ENCODE peak calls at places on chromosomes 7 and 10, in six cellular contexts. D is heart right ventricle; T is IMR-90; X is heart left ventricle; P is GM12878; Q is activated CD8-positive, alpha-beta T cell treated with anti-CD3 and anti-CD28 coated beads for 36 hours. H is an unnamed sample.

GRCh38 chr10:89250814-89251416 is 660 bp downstream of the LIPA start:
- DNase-seq in D (no peak), T (no peak), X (no peak), P (no peak), Q (no peak), H (no peak)

GRCh38 chr10:18406136-18406535 is 245.3 kb downstream of the NSUN6 start:
- DNase-seq in D (no peak), T (no peak), X (no peak), P (no peak), Q (no peak), H (no peak)

GRCh38 chr10:130425881-130426435 is 289.8 kb downstream of the GLRX3 start:
- DNase-seq in D (no peak), T (no peak), X (no peak), P (no peak), Q (no peak), H (no peak)

GRCh38 chr10:93813507-93814465 is 56.0 kb downstream of the LGI1 start:
- DNase-seq in D (peak; percentile 48), T (peak; percentile 41), X (peak; percentile 47), P (no peak), Q (peak; percentile 64), H (no peak)

GRCh38 chr10:48554668-48555067 is 50.2 kb downstream of the ARHGAP22 start:
- DNase-seq in D (no peak), T (peak; percentile 51), X (no peak), P (no peak), Q (no peak), H (no peak)

GRCh38 chr7:135858851-135859250 is 110.2 kb upstream of the FAM180A start:
- DNase-seq in D (no peak), T (no peak), X (no peak), P (no peak), Q (no peak), H (no peak)

GRCh38 chr7:50857804-50858203 is 75.1 kb upstream of the GRB10 start:
- DNase-seq in D (peak; percentile 41), T (no peak), X (peak; percentile 55), P (no peak), Q (no peak), H (no peak)

GRCh38 chr10:89582022-89582421 is 46.6 kb upstream of the SLC16A12 start:
- DNase-seq in D (no peak), T (no peak), X (no peak), P (no peak), Q (no peak), H (no peak)

GRCh38 chr10:99667108-99667751 is 7.9 kb downstream of the ENTPD7 start:
- DNase-seq in D (no peak), T (peak; percentile 92), X (no peak), P (no peak), Q (no peak), H (no peak)

GRCh38 chr10:6399241-6399701 is 180.8 kb downstream of the PRKCQ start:
- DNase-seq in D (no peak), T (peak; percentile 82), X (peak; percentile 50), P (no peak), Q (no peak), H (no peak)

GRCh38 chr7:87413029-87413428 is 62.5 kb downstream of the ABCB4 start:
- DNase-seq in D (no peak), T (peak; percentile 82), X (no peak), P (no peak), Q (no peak), H (no peak)

GRCh38 chr7:73999664-74000420 is 28.1 kb upstream of the ELN start:
- DNase-seq in D (no peak), T (peak; percentile 84), X (no peak), P (no peak), Q (no peak), H (no peak)

GRCh38 chr10:72340911-72341310 is 13.8 kb downstream of the DNAJB12 start:
- DNase-seq in D (no peak), T (no peak), X (no peak), P (no peak), Q (no peak), H (no peak)

GRCh38 chr7:47739901-47740300 is 158.0 kb upstream of the TNS3 start:
- DNase-seq in D (no peak), T (peak; percentile 70), X (no peak), P (no peak), Q (no peak), H (no peak)

GRCh38 chr10:14601872-14602725 is 172.6 kb downstream of the FAM107B start:
- DNase-seq in D (no peak), T (peak; percentile 84), X (no peak), P (peak; percentile 62), Q (peak; percentile 79), H (no peak)

GRCh38 chr10:98589007-98589406 is 142.3 kb upstream of the HPS1 start:
- DNase-seq in D (no peak), T (peak; percentile 19), X (no peak), P (no peak), Q (no peak), H (no peak)

GRCh38 chr10:4266387-4267083 is 481.5 kb upstream of the KLF6 start:
- DNase-seq in D (no peak), T (peak; percentile 42), X (no peak), P (no peak), Q (no peak), H (no peak)

GRCh38 chr10:62058896-62059423 is 157.5 kb downstream of the ARID5B start:
- DNase-seq in D (no peak), T (no peak), X (no peak), P (no peak), Q (no peak), H (no peak)

GRCh38 chr10:78732381-78732780 is 336.4 kb upstream of the ZMIZ1 start:
- DNase-seq in D (no peak), T (no peak), X (no peak), P (no peak), Q (no peak), H (no peak)

GRCh38 chr7:94389381-94389780 is 5.3 kb upstream of the COL1A2 start:
- DNase-seq in D (no peak), T (no peak), X (no peak), P (no peak), Q (no peak), H (no peak)

GRCh38 chr7:38321515-38321944 is 48.1 kb upstream of the TARP start:
- DNase-seq in D (no peak), T (peak; percentile 82), X (no peak), P (no peak), Q (peak; percentile 66), H (no peak)

GRCh38 chr7:139913555-139914135 is 84.6 kb downstream of the TBXAS1 start:
- DNase-seq in D (no peak), T (no peak), X (no peak), P (no peak), Q (no peak), H (no peak)

GRCh38 chr7:76509931-76510877 is at the start of gene UPK3B:
- DNase-seq in D (no peak), T (no peak), X (no peak), P (no peak), Q (no peak), H (peak; percentile 90)

DNA sequence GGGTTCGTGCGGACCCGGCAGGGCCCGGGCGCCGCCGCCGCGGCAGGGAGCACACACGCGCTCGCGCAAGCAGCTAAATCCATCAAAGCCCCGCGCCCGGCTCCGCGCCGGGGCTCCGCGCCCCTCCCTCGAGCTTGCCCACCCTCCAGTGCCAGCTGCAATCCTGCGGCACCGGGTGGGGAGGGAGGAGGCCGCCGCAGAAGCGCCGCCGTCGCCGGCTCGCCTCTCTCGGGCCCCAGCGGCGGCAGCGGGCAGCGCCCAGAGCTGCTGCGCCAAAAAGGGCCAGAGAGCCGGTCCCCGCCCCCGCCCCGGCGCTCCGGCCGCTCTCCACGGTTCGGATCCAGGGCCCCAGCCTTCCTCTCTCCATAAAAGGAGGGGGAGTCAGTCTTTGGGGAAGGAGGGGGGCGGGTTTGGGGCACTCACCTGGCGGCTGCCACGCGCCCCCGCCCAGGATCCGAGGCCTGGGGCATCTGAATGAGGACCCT is 370 bp upstream of the PDGFA start:
- DNase-seq in D (peak; percentile 65), T (peak; percentile 36), X (peak; percentile 70), P (no peak), Q (peak; percentile 27), H (no peak)
- TF ChIP-seq CTCF in D (no peak), T (peak; percentile 23), X (no peak), P (no peak), Q (peak; percentile 28), H (no peak)

GRCh38 chr10:126160971-126161630 is 227.2 kb downstream of the ADAM12 start:
- DNase-seq in D (no peak), T (peak; percentile 37), X (no peak), P (no peak), Q (no peak), H (no peak)
- TF ChIP-seq CTCF in D (peak; percentile 10), T (peak; percentile 43), X (no peak), P (no peak), Q (no peak), H (peak; percentile 80)

DNA sequence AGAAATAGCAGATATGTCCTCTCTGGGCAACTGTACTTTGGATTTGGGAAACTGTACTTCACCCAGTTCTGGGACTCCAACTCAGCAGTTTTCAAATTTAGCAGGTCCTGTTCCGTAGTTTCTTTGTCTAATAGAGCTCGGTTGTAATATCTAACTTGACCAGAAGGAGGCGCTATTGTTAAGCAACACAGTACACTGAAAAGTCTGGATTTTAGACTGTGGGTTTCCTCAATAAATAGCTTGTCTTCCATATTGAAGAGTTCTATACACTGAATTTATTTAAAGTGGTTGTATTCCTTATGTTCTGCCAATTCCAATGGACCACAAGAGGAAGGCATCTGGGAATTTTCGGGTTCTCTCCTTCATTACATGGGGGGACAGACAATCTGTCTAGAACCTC is 39.8 kb downstream of the ELFN1 start:
- DNase-seq in D (no peak), T (no peak), X (peak; percentile 1), P (no peak), Q (no peak), H (no peak)
- TF ChIP-seq CTCF in D (peak; percentile 33), T (peak; percentile 26), X (peak; percentile 52), P (peak; percentile 1), Q (peak; percentile 64), H (peak; percentile 72)

GRCh38 chr10:115136616-115137015 is 43.5 kb downstream of the ATRNL1 start:
- DNase-seq in D (no peak), T (no peak), X (no peak), P (no peak), Q (no peak), H (no peak)

GRCh38 chr10:115141254-115141653 is 48.1 kb downstream of the ATRNL1 start:
- DNase-seq in D (no peak), T (peak; percentile 12), X (no peak), P (no peak), Q (no peak), H (no peak)
- TF ChIP-seq CTCF in D (no peak), T (peak; percentile 46), X (no peak), P (no peak), Q (no peak), H (peak; percentile 89)

H was measured in chondrocyte.